ENCODE peak calls at places on chromosome 18, in five cellular contexts. F is uterus, D is ovary, Q is sigmoid colon, O is H54. V is an unnamed sample.

GRCh38 chr18:44041553-44042418 is 638.9 kb upstream of the SETBP1 start:
- DNase-seq in F (no peak), D (no peak), Q (no peak), O (no peak), V (no peak)

GRCh38 chr18:35005963-35006577 is 35.1 kb upstream of the MAPRE2 start:
- DNase-seq in F (no peak), D (no peak), Q (no peak), O (no peak), V (no peak)

GRCh38 chr18:8283901-8284585 is 325.2 kb upstream of the RAB12 start:
- DNase-seq in F (no peak), D (no peak), Q (no peak), O (no peak), V (no peak)

GRCh38 chr18:9617006-9617542 is 2.7 kb upstream of the PPP4R1 start:
- DNase-seq in F (no peak), D (no peak), Q (no peak), O (no peak), V (no peak)

GRCh38 chr18:13470555-13471494 is 252.3 kb downstream of the LDLRAD4 start:
- DNase-seq in F (no peak), D (no peak), Q (peak), O (no peak), V (peak)

GRCh38 chr18:61901334-61901986 is 8.7 kb upstream of the RNF152 start:
- DNase-seq in F (peak), D (peak), Q (no peak), O (peak), V (peak)

GRCh38 chr18:62437520-62438329 is 85.1 kb upstream of the ZCCHC2 start:
- DNase-seq in F (peak), D (no peak), Q (no peak), O (no peak), V (peak)

GRCh38 chr18:58590827-58591226 is 38.1 kb downstream of the ALPK2 start:
- DNase-seq in F (no peak), D (no peak), Q (no peak), O (no peak), V (no peak)

DNA sequence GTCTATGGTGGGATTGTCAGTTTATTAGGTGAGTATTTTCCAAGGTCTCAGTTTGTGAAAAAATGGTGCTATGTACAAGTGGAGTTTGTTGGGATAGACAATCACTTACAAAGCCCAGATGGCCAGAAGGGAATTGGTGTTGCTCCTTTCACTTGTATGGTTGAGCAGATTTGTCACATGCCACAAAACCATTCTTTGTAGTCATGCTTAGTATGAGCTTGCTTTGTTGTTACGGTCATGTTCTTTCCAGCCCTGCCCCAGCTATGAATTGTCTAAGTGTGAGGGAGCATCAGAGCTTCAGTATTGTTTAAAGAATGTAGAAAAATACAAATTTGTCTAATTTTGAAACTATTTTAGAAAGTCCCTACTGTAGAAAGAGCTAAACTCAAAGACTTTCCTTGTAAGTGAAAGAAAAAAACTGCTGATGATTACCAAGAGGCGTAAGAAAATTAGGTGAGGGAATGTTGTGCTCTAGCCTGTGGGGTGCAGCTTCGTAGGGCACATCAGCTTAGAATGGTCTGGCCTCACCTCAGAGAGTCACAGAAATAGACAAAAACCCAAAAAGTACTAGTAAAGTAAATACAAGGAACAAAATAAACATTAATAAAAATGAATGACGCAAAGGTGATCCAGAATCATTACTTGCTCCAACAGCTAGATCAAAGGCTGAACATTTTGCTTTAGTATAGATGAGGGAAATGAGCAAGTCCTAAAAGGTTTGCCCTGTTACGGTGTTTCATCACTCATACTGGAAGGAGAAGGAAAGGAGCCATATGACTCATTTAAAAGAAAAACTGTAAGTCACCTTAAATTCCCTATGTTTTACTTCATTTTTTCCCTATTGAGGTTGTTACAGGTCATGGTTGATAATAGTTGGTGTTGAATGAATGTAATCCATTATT is 9.2 kb downstream of the TGIF1 start:
- DNase-seq in F (no peak), D (no peak), Q (no peak), O (no peak), V (no peak)
- TF ChIP-seq POLR2A in F (no peak), D (no peak), Q (no peak), O (no peak), V (no peak)

GRCh38 chr18:50281295-50281971 is at the start of gene MBD1:
- DNase-seq in F (peak), D (peak), Q (peak), O (peak), V (peak)
- TF ChIP-seq POLR2A in F (peak), D (peak), Q (peak), O (peak), V (peak)

DNA sequence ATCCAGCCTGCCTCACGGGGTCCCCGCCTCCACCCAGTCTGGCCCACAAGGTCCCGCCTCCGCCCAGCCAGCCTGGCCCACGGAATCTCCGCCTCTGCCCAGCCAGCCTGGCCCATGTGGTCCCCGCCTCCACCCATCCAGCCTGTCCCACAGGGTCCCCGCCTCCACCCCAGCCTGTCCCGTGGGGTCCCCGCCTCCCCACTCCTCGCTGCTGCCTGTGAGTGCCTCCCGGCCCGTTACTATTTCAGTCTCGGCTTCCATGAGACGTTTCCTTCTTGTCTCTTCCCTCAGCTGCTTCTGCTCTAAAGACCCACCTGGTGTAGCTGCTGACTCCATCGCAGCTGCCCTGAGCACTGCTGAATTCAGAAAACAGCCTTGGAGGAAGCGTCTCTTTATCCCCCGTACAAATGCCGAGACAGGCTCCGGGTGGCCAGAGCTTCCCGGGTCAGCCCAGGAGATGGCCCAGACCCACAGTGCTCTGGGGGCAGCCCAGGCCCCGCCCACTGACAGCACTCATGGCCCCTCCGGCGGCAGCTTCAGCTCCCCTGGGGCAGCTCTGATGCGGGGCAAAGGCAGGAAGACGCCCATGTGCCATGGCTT is 69.8 kb downstream of the NFATC1 start:
- DNase-seq in F (no peak), D (no peak), Q (no peak), O (no peak), V (no peak)
- TF ChIP-seq POLR2A in F (no peak), D (no peak), Q (no peak), O (no peak), V (no peak)

GRCh38 chr18:24426398-24427294 is at the start of gene IMPACT:
- DNase-seq in F (peak), D (peak), Q (peak), O (peak), V (peak)
- TF ChIP-seq POLR2A in F (peak), D (peak), Q (peak), O (peak), V (peak)

DNA sequence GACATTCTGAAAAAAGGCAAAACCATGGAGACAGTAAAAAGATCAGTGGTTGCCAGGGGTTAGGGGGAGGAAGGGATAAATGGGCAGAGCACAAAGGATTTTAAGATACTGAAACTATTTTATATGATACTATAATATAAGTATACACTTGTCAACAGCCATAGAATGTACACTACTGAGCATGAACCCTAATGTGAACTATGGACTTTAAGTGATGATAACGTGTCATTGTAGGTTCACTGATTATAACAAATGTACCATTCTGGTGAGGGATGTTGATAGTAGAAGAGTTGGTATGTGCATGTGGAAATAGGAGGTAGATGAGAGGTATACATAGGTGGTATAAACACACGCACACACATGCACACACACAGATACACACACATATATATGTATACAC is 241.6 kb downstream of the NOL4 start:
- DNase-seq in F (no peak), D (no peak), Q (no peak), O (no peak), V (no peak)
- TF ChIP-seq POLR2A in F (no peak), D (no peak), Q (no peak), O (no peak), V (no peak)

DNA sequence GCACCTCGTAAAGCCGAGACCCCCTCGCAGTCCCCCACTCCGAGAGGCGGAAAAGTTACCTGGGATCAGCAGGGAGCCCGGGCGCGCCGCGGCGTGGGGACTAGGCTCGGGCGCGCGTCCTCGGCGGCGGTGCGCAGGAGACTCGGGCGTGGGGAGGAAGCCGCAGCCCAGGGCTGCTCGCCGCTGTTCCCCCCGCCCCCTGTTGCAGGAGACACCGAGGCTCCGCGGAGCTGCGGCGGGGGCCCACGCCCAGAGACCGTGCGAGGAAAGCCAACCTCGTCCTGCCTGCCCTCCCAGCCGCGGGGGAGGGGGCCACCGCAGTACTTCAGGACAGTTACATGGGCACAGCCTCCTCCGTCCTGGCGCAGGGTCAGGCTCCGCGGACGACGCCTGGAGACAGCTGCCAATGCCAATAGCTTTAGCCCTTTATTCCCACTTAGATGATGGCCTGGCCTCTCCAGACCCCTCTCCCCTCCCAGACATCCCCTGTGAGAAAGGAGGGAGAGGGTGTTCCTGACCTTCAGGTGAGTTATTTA is at the start of gene EPB41L3:
- DNase-seq in F (peak), D (peak), Q (peak), O (no peak), V (peak)
- TF ChIP-seq POLR2A in F (no peak), D (no peak), Q (no peak), O (no peak), V (peak)

DNA sequence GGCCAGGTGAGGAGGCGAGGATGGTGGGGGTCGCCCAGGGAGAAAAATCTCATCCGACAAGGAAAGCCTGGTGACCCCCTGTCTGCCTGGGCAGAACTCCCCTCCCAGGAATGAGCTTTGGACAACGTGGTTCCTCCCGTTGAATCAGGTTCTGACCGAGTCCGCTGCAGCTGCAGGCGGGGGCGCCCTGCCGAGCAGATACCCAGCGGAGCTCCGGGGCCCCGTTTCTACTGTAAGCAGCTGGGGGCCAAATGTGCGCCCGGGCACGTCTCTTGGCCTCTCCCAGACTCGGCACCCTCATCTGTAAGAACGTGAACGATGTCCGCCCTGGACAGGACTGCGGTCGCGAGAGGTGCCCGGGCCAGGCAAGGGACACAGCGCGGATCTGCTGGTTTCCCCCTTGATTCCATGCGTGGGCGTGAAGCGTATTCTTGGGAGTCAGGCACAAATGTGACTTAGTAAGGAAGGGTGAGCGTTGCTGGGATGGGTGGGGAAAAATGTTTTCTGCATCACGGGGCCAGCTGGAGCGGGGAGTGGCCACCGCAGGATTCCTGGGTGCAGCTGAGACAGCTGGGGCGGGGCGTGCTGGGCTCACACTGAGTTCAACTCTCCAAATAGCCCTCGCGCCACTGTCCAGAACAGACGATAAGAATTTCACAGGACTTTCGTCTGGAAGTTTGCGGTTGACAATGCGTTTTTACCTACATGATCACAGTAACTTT is 20.2 kb upstream of the TUBB6 start:
- DNase-seq in F (peak), D (peak), Q (peak), O (peak), V (peak)
- TF ChIP-seq POLR2A in F (no peak), D (no peak), Q (peak), O (peak), V (no peak)

GRCh38 chr18:2654105-2654827 is 1.3 kb upstream of the SMCHD1 start:
- DNase-seq in F (no peak), D (no peak), Q (no peak), O (no peak), V (no peak)

GRCh38 chr18:2656237-2657042 is 914 bp downstream of the SMCHD1 start:
- DNase-seq in F (peak), D (peak), Q (peak), O (peak), V (peak)

GRCh38 chr18:2655954-2656236 is 369 bp downstream of the SMCHD1 start:
- DNase-seq in F (peak), D (no peak), Q (peak), O (no peak), V (no peak)

GRCh38 chr18:2654828-2655152 is 736 bp upstream of the SMCHD1 start:
- DNase-seq in F (no peak), D (no peak), Q (no peak), O (no peak), V (no peak)

DNA sequence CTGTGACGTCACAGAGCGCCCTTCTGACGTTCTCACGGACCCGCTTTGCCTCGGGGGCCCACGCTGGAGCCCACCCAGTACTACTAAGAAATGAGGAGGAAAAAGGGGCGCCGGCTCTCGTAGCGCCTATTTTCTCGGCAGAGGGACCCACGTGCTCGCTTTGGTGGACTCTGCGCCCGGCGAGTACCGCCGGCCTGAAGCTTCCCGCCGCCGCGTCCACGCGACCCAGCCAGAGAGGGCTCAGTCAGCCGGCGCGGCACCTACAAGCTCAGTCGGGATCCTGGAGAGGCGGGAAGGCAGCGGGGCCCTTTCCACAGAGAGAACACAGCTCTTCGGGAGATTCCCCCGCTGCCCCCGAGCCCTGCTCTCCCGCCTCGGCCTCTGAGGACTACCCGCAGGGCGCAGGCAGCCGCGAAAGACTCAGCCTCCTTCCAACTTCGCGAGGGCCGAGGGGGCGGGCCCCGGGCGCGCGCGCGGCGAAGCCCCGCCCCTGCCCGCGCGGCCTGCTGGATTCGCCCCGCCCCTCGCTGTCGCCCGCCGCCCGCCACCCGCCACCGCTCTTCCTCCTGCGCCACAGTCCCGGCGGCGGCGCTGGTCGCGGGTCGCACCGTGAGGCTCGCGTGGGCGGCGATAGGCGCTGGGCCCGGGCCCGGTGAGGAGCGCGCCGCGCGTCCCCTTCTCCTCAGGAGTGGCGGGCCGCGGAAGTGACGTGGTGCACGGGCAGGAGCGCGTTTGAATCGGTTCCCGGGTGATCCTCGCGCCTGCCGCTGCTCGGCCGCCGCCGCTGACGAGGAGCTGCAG is at the start of gene SMCHD1:
- DNase-seq in F (peak), D (peak), Q (peak), O (peak), V (peak)
- TF ChIP-seq POLR2A in F (peak), D (peak), Q (peak), O (peak), V (peak)

GRCh38 chr18:55589625-55590291 is 1.8 kb upstream of the TCF4 start:
- DNase-seq in F (peak), D (peak), Q (peak), O (peak), V (peak)
- TF ChIP-seq POLR2A in F (peak), D (peak), Q (peak), O (peak), V (peak)

V was measured in adrenal gland.